ENCODE peak calls at places on chromosome 19, in four cellular contexts. F is neural progenitor cell; D is effector memory CD4-positive, alpha-beta T cell; N is ascending aorta. Z is an unnamed sample. For H3K27me3, the result is how much of the 10 kb centered on the place peaks cover.

GRCh38 chr19:38796154-38796553 is 7.2 kb downstream of the LGALS7B start:
- DNase-seq in F (no peak), D (no peak), N (no peak), Z (no peak)

GRCh38 chr19:17041994-17042393 is 15.4 kb upstream of the CPAMD8 start:
- DNase-seq in F (no peak), D (no peak), N (no peak), Z (no peak)

GRCh38 chr19:55459950-55460657 is 1.3 kb downstream of the ISOC2 start:
- DNase-seq in F (no peak), D (no peak), N (no peak), Z (no peak)

GRCh38 chr19:45781282-45782161 is 768 bp downstream of the DMPK start:
- DNase-seq in F (no peak), D (no peak), N (no peak), Z (no peak)

GRCh38 chr19:13881692-13882418 is 4.9 kb downstream of the NANOS3 start:
- DNase-seq in F (peak), D (no peak), N (no peak), Z (no peak)

GRCh38 chr19:15644816-15645215 is 4.1 kb downstream of the CYP4F3 start:
- DNase-seq in F (no peak), D (no peak), N (no peak), Z (no peak)

GRCh38 chr19:27752530-27753184 is 1460.3 kb downstream of the UQCRFS1 start:
- DNase-seq in F (no peak), D (no peak), N (no peak), Z (no peak)

GRCh38 chr19:29016926-29017760 is 195.8 kb downstream of the UQCRFS1 start:
- DNase-seq in F (no peak), D (no peak), N (no peak), Z (no peak)

GRCh38 chr19:21202865-21203494 is 61.1 kb downstream of the ZNF431 start:
- DNase-seq in F (peak), D (peak), N (no peak), Z (no peak)

GRCh38 chr19:47019431-47020041 is at the start of gene NPAS1:
- DNase-seq in F (peak), D (no peak), N (no peak), Z (no peak)

GRCh38 chr19:31715249-31715944 is 366.2 kb upstream of the TSHZ3 start:
- DNase-seq in F (no peak), D (no peak), N (no peak), Z (no peak)

GRCh38 chr19:11091343-11092153 is 2.3 kb downstream of the LDLR start:
- DNase-seq in F (no peak), D (peak), N (peak), Z (peak)

GRCh38 chr19:48873476-48874308 is 1.5 kb downstream of the PPP1R15A start:
- DNase-seq in F (peak), D (no peak), N (no peak), Z (peak)

GRCh38 chr19:1170938-1171754 is 2.9 kb downstream of the SBNO2 start:
- DNase-seq in F (peak), D (no peak), N (no peak), Z (peak)

GRCh38 chr19:18444513-18444912 is 6.6 kb upstream of the ISYNA1 start:
- DNase-seq in F (no peak), D (no peak), N (no peak), Z (no peak)

GRCh38 chr19:10290439-10290875 is 705 bp downstream of the ICAM5 start:
- DNase-seq in F (peak), D (no peak), N (no peak), Z (no peak)

DNA sequence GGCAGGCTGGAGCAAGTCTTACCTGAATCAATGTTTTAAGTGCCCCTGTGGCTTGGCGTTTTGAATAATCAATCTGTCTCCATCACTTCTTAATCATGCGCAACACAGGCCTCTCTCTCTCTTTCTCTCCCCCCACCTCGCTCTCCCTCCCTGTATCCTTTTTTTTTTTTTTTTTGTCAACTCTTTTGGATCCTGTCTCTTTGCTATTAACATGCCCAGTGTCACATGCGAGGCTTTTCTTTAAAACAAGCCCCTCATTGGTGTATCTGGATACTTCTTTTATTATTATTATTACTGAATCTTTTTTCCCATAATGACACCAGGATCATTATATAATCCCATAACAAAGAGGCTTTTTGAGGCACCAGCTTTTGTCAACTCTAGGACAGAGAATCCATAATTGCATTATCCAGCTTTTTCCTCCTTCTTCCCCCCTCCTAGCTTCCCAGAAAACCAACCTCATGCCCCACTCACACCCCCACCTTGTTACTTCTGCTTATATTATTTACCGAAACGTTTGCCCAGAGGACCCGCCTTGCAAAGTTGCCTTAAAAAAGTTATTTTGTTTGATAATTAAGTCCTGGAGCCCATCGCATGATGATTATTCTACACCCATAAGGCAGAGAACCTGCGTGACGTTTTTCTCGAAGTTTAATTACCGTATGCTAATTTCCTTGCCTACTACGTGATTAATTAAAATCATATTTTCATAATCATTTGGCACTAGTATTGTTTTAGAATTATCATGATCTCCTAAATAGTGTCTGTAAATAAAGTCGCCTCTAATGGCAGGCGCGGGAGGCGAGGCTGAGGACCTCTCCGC is 148.1 kb upstream of the ZNF536 start:
- DNase-seq in F (no peak), D (no peak), N (no peak), Z (no peak)
- H3K27me3 ChIP-seq in F (half or more), D (under half), N (under half), Z (under half)

GRCh38 chr19:3140667-3141038 is 4.8 kb downstream of the GNA15 start:
- DNase-seq in F (no peak), D (no peak), N (no peak), Z (no peak)
- H3K27ac ChIP-seq in F (no peak), D (no peak), N (no peak), Z (no peak)

GRCh38 chr19:7888826-7889217 is 512 bp downstream of the LRRC8E start:
- DNase-seq in F (no peak), D (no peak), N (no peak), Z (no peak)
- H3K4me3 ChIP-seq in F (peak), D (no peak), N (peak), Z (no peak)

DNA sequence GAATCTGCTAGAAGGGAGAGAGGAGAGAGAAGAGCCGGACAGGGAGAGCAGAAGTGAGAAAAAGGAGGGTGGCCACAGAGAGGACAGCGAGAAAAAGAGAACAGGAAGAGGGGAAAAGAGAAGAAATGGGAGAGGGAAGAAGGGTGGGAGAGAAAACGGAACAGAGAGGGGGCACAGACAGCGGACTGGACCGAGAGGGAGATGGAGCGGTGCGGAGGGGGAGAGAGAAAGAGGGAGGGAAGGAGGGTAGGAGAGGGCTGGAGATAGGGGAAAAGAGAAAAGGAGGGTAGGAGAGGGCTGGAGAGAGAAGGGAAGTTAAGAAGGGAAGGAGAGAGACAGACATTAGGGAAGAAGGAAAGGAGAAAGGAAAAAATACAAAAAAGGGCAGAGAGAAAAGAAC is 12.1 kb upstream of the GARIN5A start:
- DNase-seq in F (no peak), D (no peak), N (no peak), Z (no peak)
- H3K27me3 ChIP-seq in F (half or more), D (under half), N (under half), Z (under half)

GRCh38 chr19:19474950-19475781 is 40.2 kb downstream of the TSSK6 start:
- DNase-seq in F (peak), D (no peak), N (no peak), Z (no peak)
- H3K27ac ChIP-seq in F (peak), D (peak), N (no peak), Z (no peak)

GRCh38 chr19:43700368-43701015 is 15.4 kb upstream of the IRGC start:
- DNase-seq in F (peak), D (no peak), N (no peak), Z (no peak)
- H3K4me3 ChIP-seq in F (no peak), D (peak), N (peak), Z (no peak)

GRCh38 chr19:41548047-41548446 is 27.9 kb upstream of the CEACAM21 start:
- DNase-seq in F (no peak), D (no peak), N (no peak), Z (no peak)
- H3K27me3 ChIP-seq in F (under half), D (under half), N (under half), Z (under half)

GRCh38 chr19:40570313-40571004 is 6.2 kb upstream of the SHKBP1 start:
- DNase-seq in F (peak), D (peak), N (peak), Z (peak)
- H3K27ac ChIP-seq in F (no peak), D (peak), N (peak), Z (no peak)